ENCODE peak calls at places on chromosomes 16 and 17, in five cellular contexts. One of them, this sample, is unnamed.

GRCh38 chr16:88052661-88053060 is 101.4 kb downstream of the BANP start:
- DNase-seq in K562: no peak
- DNase-seq in GM12878: no peak
- DNase-seq in endothelial cell of umbilical vein: no peak
- DNase-seq in HCT116: no peak
- DNase-seq in this sample: no peak

GRCh38 chr17:49616546-49617205 is 41.0 kb downstream of the NXPH3 start:
- DNase-seq in GM12878: no peak
- DNase-seq in HCT116: no peak
- DNase-seq in endothelial cell of umbilical vein: no peak
- DNase-seq in K562: no peak
- DNase-seq in this sample: no peak

GRCh38 chr16:75058815-75059214 is 57.8 kb downstream of the LDHD start:
- DNase-seq in HCT116: no peak
- DNase-seq in K562: no peak
- DNase-seq in GM12878: no peak
- DNase-seq in endothelial cell of umbilical vein: no peak
- DNase-seq in this sample: no peak

GRCh38 chr16:2469399-2470233 is 1.5 kb upstream of the NTN3 start:
- DNase-seq in K562: no peak
- DNase-seq in endothelial cell of umbilical vein: no peak
- DNase-seq in HCT116: no peak
- DNase-seq in GM12878: no peak
- DNase-seq in this sample: no peak

GRCh38 chr17:50565559-50566350 is 5.2 kb downstream of the CACNA1G start:
- DNase-seq in HCT116: no peak
- DNase-seq in GM12878: no peak
- DNase-seq in endothelial cell of umbilical vein: no peak
- DNase-seq in K562: no peak
- DNase-seq in this sample: no peak

GRCh38 chr17:41464682-41465081 is 2.5 kb downstream of the KRT32 start:
- DNase-seq in GM12878: no peak
- DNase-seq in HCT116: peak
- DNase-seq in endothelial cell of umbilical vein: peak
- DNase-seq in K562: no peak
- DNase-seq in this sample: no peak

GRCh38 chr16:53220585-53220984 is 165.8 kb downstream of the CHD9 start:
- DNase-seq in GM12878: no peak
- DNase-seq in endothelial cell of umbilical vein: peak
- DNase-seq in HCT116: no peak
- DNase-seq in K562: peak
- DNase-seq in this sample: no peak

GRCh38 chr16:72876221-72876620 is 171.7 kb downstream of the ZFHX3 start:
- DNase-seq in GM12878: peak
- DNase-seq in K562: no peak
- DNase-seq in HCT116: no peak
- DNase-seq in endothelial cell of umbilical vein: peak
- DNase-seq in this sample: no peak

GRCh38 chr17:9644910-9645751 is at the start of gene USP43:
- DNase-seq in GM12878: no peak
- DNase-seq in HCT116: peak
- DNase-seq in endothelial cell of umbilical vein: no peak
- DNase-seq in K562: peak
- DNase-seq in this sample: no peak

GRCh38 chr16:86956437-86956836 is 360.8 kb downstream of the C16orf95 start:
- DNase-seq in GM12878: no peak
- DNase-seq in HCT116: no peak
- DNase-seq in endothelial cell of umbilical vein: no peak
- DNase-seq in K562: no peak
- DNase-seq in this sample: no peak

GRCh38 chr16:54239441-54239840 is 47.1 kb downstream of the IRX3 start:
- DNase-seq in GM12878: no peak
- DNase-seq in HCT116: no peak
- DNase-seq in endothelial cell of umbilical vein: no peak
- DNase-seq in K562: no peak
- DNase-seq in this sample: no peak

GRCh38 chr16:69938981-69939820 is 11.9 kb upstream of the CLEC18A start:
- DNase-seq in endothelial cell of umbilical vein: no peak
- DNase-seq in GM12878: no peak
- DNase-seq in HCT116: no peak
- DNase-seq in K562: no peak
- DNase-seq in this sample: no peak

GRCh38 chr17:19448341-19449268 is 37.6 kb downstream of the RNF112 start:
- DNase-seq in GM12878: no peak
- DNase-seq in K562: no peak
- DNase-seq in endothelial cell of umbilical vein: peak
- DNase-seq in HCT116: no peak
- DNase-seq in this sample: peak

GRCh38 chr17:45436625-45437460 is 4.2 kb upstream of the ARHGAP27 start:
- DNase-seq in HCT116: no peak
- DNase-seq in K562: no peak
- DNase-seq in GM12878: no peak
- DNase-seq in endothelial cell of umbilical vein: no peak
- DNase-seq in this sample: no peak

GRCh38 chr16:55043499-55043898 is 112.8 kb downstream of the IRX5 start:
- DNase-seq in endothelial cell of umbilical vein: no peak
- DNase-seq in GM12878: no peak
- DNase-seq in HCT116: no peak
- DNase-seq in K562: no peak
- DNase-seq in this sample: no peak

GRCh38 chr16:31184888-31185287 is 4.9 kb downstream of the FUS start:
- DNase-seq in HCT116: no peak
- DNase-seq in endothelial cell of umbilical vein: no peak
- DNase-seq in K562: no peak
- DNase-seq in GM12878: no peak
- DNase-seq in this sample: no peak
- TF ChIP-seq POLR2AphosphoS5 in HCT116: no peak
- TF ChIP-seq POLR2AphosphoS5 in endothelial cell of umbilical vein: no peak
- TF ChIP-seq POLR2AphosphoS5 in K562: no peak
- TF ChIP-seq POLR2AphosphoS5 in GM12878: no peak
- TF ChIP-seq POLR2AphosphoS5 in this sample: no peak

GRCh38 chr16:68866933-68867332 is 23.6 kb downstream of the TANGO6 start:
- DNase-seq in HCT116: no peak
- DNase-seq in endothelial cell of umbilical vein: no peak
- DNase-seq in GM12878: no peak
- DNase-seq in K562: no peak
- DNase-seq in this sample: no peak
- H3K9ac ChIP-seq in HCT116: no peak
- H3K9ac ChIP-seq in endothelial cell of umbilical vein: no peak
- H3K9ac ChIP-seq in GM12878: no peak
- H3K9ac ChIP-seq in K562: no peak
- H3K9ac ChIP-seq in this sample: no peak

DNA sequence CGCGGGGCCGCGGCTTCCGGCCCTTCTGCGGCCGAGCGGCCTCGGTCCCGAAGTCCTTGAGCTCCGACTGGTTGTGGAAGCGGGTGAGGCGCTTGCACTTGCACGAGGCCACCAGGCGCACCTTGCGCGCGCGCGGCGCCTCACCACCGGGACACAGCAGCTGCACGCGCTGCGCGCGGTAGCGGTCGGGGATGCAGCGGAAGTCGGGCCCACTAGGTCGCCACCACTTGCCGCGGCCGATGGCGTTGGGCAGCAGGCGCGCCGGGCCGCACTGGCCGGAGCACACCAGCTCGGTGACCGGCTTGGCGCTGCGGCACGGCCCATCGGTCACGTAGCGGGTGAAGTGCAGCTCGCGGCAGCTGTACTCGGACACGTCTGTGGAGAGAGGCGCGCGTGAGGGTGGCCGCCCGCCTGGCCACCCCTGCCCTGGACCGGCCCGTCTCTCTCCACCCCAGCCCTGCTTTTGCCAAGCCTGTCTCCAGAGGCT is 3.2 kb downstream of the SOST start:
- DNase-seq in GM12878: no peak
- DNase-seq in HCT116: no peak
- DNase-seq in K562: no peak
- DNase-seq in endothelial cell of umbilical vein: no peak
- DNase-seq in this sample: no peak
- TF ChIP-seq EZH2 in GM12878: no peak
- TF ChIP-seq EZH2 in HCT116: no peak
- TF ChIP-seq EZH2 in K562: no peak
- TF ChIP-seq EZH2 in endothelial cell of umbilical vein: no peak
- TF ChIP-seq EZH2 in this sample: peak

GRCh38 chr17:57092171-57092570 is 7.1 kb downstream of the AKAP1 start:
- DNase-seq in GM12878: no peak
- DNase-seq in K562: no peak
- DNase-seq in HCT116: no peak
- DNase-seq in endothelial cell of umbilical vein: no peak
- DNase-seq in this sample: no peak
- TF ChIP-seq POLR2AphosphoS5 in GM12878: no peak
- TF ChIP-seq POLR2AphosphoS5 in K562: no peak
- TF ChIP-seq POLR2AphosphoS5 in HCT116: no peak
- TF ChIP-seq POLR2AphosphoS5 in endothelial cell of umbilical vein: no peak
- TF ChIP-seq POLR2AphosphoS5 in this sample: no peak

DNA sequence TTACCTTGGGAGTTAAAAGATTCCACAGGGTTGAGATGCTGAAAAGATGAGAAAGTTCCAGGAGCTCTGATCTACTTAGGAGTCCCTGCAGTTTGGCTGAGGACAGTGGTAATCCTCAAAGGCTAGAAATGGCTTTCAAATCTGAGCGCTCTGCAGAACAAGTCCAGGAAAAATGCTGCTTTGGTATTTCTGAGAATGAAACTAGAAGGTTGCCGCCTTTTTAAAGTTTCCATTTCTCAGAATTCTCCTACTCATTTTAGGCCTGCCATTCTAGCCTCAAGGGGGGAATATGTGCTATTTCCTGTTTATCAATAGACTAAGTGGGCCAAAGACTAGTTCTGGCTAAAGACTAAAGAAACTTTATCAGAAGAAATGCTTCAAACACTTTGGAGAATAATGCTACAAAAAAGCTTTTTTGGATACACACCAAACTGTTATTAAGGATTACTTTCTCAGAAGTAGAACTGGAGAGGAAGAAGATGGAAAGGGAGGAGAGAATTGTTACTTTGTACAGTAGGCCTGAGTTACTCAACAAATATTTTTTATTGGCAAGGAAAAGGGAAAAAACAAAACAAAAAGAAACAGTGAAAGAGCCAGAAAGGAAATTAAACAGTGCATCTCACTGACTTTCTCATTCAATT is at the start of gene SLFN12L:
- DNase-seq in HCT116: no peak
- DNase-seq in endothelial cell of umbilical vein: peak
- DNase-seq in GM12878: no peak
- DNase-seq in K562: peak
- DNase-seq in this sample: no peak
- H3K9ac ChIP-seq in HCT116: no peak
- H3K9ac ChIP-seq in endothelial cell of umbilical vein: no peak
- H3K9ac ChIP-seq in GM12878: peak
- H3K9ac ChIP-seq in K562: no peak
- H3K9ac ChIP-seq in this sample: peak

GRCh38 chr16:51401673-51402072 is 250.6 kb upstream of the SALL1 start:
- DNase-seq in HCT116: no peak
- DNase-seq in GM12878: no peak
- DNase-seq in endothelial cell of umbilical vein: no peak
- DNase-seq in K562: no peak
- DNase-seq in this sample: no peak
- TF ChIP-seq EZH2 in HCT116: no peak
- TF ChIP-seq EZH2 in GM12878: no peak
- TF ChIP-seq EZH2 in endothelial cell of umbilical vein: no peak
- TF ChIP-seq EZH2 in K562: no peak
- TF ChIP-seq EZH2 in this sample: no peak

This sample was measured in SK-N-MC.